ENCODE peak calls at places on chromosomes 4 and X, in five cellular contexts. Y, X, R, D and K are unnamed samples. For H3K4me1 and H3K9me3, the result is how much of the 10 kb centered on the place peaks cover.

GRCh38 chr4:147879676-147880075 is 147.8 kb downstream of the ARHGAP10 start:
- DNase-seq in Y (no peak), X (no peak), R (peak), D (no peak), K (no peak)

GRCh38 chr4:37928421-37928820 is 31.8 kb upstream of the PTTG2 start:
- DNase-seq in Y (no peak), X (no peak), R (no peak), D (no peak), K (no peak)

GRCh38 chrX:20361890-20362262 is 95.2 kb upstream of the RPS6KA3 start:
- DNase-seq in Y (no peak), X (no peak), R (no peak), D (peak), K (no peak)

GRCh38 chrX:13005671-13006473 is 31.0 kb downstream of the TMSB4X start:
- DNase-seq in Y (no peak), X (no peak), R (peak), D (no peak), K (no peak)

GRCh38 chrX:8845060-8845459 is 43.9 kb upstream of the FAM9A start:
- DNase-seq in Y (no peak), X (no peak), R (no peak), D (no peak), K (no peak)

GRCh38 chr4:138275946-138276621 is 33.9 kb upstream of the SLC7A11 start:
- DNase-seq in Y (no peak), X (no peak), R (peak), D (no peak), K (no peak)

GRCh38 chr4:111283066-111283677 is 660.3 kb upstream of the PITX2 start:
- DNase-seq in Y (no peak), X (peak), R (peak), D (peak), K (peak)

GRCh38 chrX:96564595-96564994 is 120.0 kb upstream of the DIAPH2 start:
- DNase-seq in Y (no peak), X (no peak), R (no peak), D (no peak), K (no peak)

GRCh38 chr4:150268444-150268843 is 190.2 kb downstream of the DCLK2 start:
- DNase-seq in Y (no peak), X (no peak), R (peak), D (no peak), K (no peak)

GRCh38 chrX:153723351-153724251 is 586 bp downstream of the BCAP31 start:
- DNase-seq in Y (no peak), X (peak), R (peak), D (peak), K (peak)

GRCh38 chrX:137430301-137430700 is 135.6 kb upstream of the ZIC3 start:
- DNase-seq in Y (no peak), X (no peak), R (no peak), D (peak), K (no peak)

GRCh38 chrX:70434352-70434866 is 10.2 kb upstream of the DLG3 start:
- DNase-seq in Y (peak), X (peak), R (peak), D (peak), K (peak)

GRCh38 chr4:126779001-126779400 is 853.8 kb upstream of the INTU start:
- DNase-seq in Y (no peak), X (no peak), R (no peak), D (no peak), K (no peak)

GRCh38 chrX:19283597-19284339 is 60.0 kb upstream of the PDHA1 start:
- DNase-seq in Y (no peak), X (no peak), R (no peak), D (no peak), K (no peak)

GRCh38 chrX:40105791-40106676 is 8.3 kb upstream of the BCOR start:
- DNase-seq in Y (no peak), X (peak), R (peak), D (peak), K (peak)

GRCh38 chr4:116925900-116926457 is 159.4 kb downstream of the TRAM1L1 start:
- DNase-seq in Y (no peak), X (peak), R (no peak), D (peak), K (peak)

GRCh38 chr4:81605278-81605677 is 133.6 kb upstream of the RASGEF1B start:
- DNase-seq in Y (no peak), X (no peak), R (no peak), D (no peak), K (no peak)

GRCh38 chrX:154649864-154650510 is 3.4 kb downstream of the CTAG2 start:
- DNase-seq in Y (no peak), X (no peak), R (no peak), D (no peak), K (no peak)

GRCh38 chr4:163663454-163664225 is 169.2 kb downstream of the TMA16 start:
- DNase-seq in Y (no peak), X (no peak), R (no peak), D (no peak), K (no peak)

GRCh38 chr4:143381171-143382118 is 44.8 kb downstream of the GAB1 start:
- DNase-seq in Y (peak), X (peak), R (peak), D (no peak), K (peak)

GRCh38 chrX:44914532-44915198 is 41.7 kb downstream of the KDM6A start:
- DNase-seq in Y (no peak), X (no peak), R (no peak), D (no peak), K (no peak)

GRCh38 chr4:169270810-169271691 is at the start of gene SH3RF1:
- DNase-seq in Y (peak), X (peak), R (peak), D (peak), K (peak)

GRCh38 chr4:38266616-38267015 is 306.4 kb downstream of the PTTG2 start:
- DNase-seq in Y (no peak), X (no peak), R (peak), D (no peak), K (no peak)

GRCh38 chr4:32106767-32107166 is 1386.6 kb downstream of the PCDH7 start:
- DNase-seq in Y (no peak), X (no peak), R (peak), D (no peak), K (no peak)

GRCh38 chrX:47637546-47638195 is 7.9 kb upstream of the CFP start:
- DNase-seq in Y (no peak), X (peak), R (no peak), D (peak), K (peak)

GRCh38 chrX:11381464-11381863 is 88.3 kb downstream of the AMELX start:
- DNase-seq in Y (no peak), X (no peak), R (peak), D (peak), K (no peak)

GRCh38 chr4:181594188-181594587 is 649.0 kb upstream of the TENM3 start:
- DNase-seq in Y (no peak), X (no peak), R (no peak), D (no peak), K (no peak)

GRCh38 chr4:80362578-80363181 is 27.1 kb downstream of the CFAP299 start:
- DNase-seq in Y (no peak), X (no peak), R (peak), D (peak), K (peak)

GRCh38 chr4:67545996-67546356 is 673 bp upstream of the CENPC start:
- DNase-seq in Y (no peak), X (no peak), R (no peak), D (no peak), K (no peak)

GRCh38 chr4:67545199-67545995 is at the start of gene CENPC:
- DNase-seq in Y (peak), X (peak), R (peak), D (peak), K (peak)

GRCh38 chr4:67550491-67551256 is 5.4 kb upstream of the CENPC start:
- DNase-seq in Y (no peak), X (no peak), R (no peak), D (no peak), K (no peak)

GRCh38 chr4:67546971-67547370 is 1.7 kb upstream of the CENPC start:
- DNase-seq in Y (no peak), X (no peak), R (no peak), D (no peak), K (no peak)

DNA sequence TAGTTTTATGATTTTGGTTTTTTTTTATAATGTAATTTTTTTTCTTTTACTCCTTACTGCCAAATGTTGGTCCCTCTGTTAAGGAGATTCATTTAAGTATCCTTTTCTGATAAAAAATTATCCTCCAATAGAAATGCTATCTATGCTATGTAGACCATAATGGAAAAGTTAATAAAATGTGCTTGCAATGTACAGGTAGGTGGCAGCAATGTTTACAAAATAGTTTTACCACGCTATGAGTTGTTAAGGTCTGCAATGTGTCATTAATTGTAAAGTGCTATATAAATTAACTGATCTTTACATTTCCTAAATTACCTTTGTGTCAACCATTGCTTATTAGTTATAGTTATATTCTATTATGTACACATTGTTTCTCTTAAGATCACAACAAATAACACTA is 3.8 kb upstream of the CENPC start:
- DNase-seq in Y (no peak), X (no peak), R (peak), D (no peak), K (no peak)
- TF ChIP-seq CTCF in Y (peak), X (no peak), R (peak), D (peak), K (no peak)

GRCh38 chr4:68245594-68245993 is at the start of gene TMPRSS11B:
- DNase-seq in Y (no peak), X (no peak), R (no peak), D (no peak), K (no peak)
- H3K4me1 ChIP-seq in Y (under half), X (under half), R (under half), D (under half), K (under half)

DNA sequence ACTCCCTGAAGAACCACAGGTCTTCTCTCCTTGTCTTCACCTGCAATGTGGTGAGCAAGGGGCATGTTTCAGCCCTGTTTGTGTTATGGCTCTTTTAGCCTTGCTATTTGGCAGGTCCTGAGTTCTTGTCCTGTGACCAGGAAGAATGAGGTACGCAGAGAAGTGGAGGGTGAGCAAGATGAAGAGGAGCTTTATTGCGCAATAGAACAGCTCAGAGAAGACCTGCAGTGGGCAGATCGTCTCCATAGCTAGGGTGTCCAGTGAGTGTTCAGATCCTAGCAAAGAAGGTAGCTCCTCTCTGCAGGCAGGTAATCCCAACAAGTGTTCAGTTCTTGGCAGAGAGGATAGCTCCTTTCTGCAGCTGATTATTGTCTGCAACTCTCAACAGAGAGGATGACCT is 672.9 kb downstream of the SH3BGRL start:
- DNase-seq in Y (no peak), X (no peak), R (no peak), D (no peak), K (no peak)
- H3K9me3 ChIP-seq in Y (under half), X (under half), R (under half), D (under half), K (under half)

GRCh38 chr4:104909376-104909775 is 237.3 kb upstream of the TET2 start:
- DNase-seq in Y (no peak), X (no peak), R (no peak), D (no peak), K (no peak)
- TF ChIP-seq CTCF in Y (no peak), X (no peak), R (no peak), D (no peak), K (no peak)

GRCh38 chr4:101158136-101158485 is 189.2 kb downstream of the PPP3CA start:
- DNase-seq in Y (no peak), X (no peak), R (no peak), D (no peak), K (no peak)
- H3K4me1 ChIP-seq in Y (under half), X (under half), R (under half), D (under half), K (under half)

GRCh38 chr4:127846765-127847164 is 33.9 kb upstream of the PLK4 start:
- DNase-seq in Y (no peak), X (no peak), R (no peak), D (no peak), K (no peak)

GRCh38 chr4:127844605-127845116 is 36.0 kb upstream of the PLK4 start:
- DNase-seq in Y (no peak), X (no peak), R (no peak), D (no peak), K (no peak)

GRCh38 chr4:127849505-127850234 is 31.0 kb upstream of the PLK4 start:
- DNase-seq in Y (no peak), X (no peak), R (no peak), D (no peak), K (no peak)

GRCh38 chr4:127843704-127844604 is 36.7 kb upstream of the PLK4 start:
- DNase-seq in Y (no peak), X (no peak), R (no peak), D (peak), K (no peak)

DNA sequence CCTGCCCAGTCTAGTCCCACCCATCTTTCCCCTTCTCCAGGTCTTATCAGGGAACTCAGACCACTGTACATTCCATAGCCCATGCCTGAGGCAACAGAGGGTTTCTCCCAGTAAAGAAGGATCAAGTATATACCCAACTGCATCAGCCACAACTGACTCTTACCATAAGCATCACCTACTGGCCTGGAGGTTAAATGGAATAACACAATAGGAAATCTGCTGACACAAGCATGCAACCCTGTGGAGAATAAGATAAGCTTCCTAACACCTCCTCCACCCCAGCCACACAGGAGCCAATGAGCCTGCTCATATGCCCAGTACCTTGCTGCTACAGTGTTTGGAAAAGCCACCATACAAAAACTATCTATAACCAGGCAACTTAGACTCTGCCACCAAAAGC is 34.6 kb upstream of the PLK4 start:
- DNase-seq in Y (no peak), X (no peak), R (no peak), D (peak), K (no peak)
- H3K9me3 ChIP-seq in Y (under half), X (under half), R (under half), D (under half), K (under half)

GRCh38 chr4:48681856-48682255 is 98.2 kb downstream of the FRYL start:
- DNase-seq in Y (no peak), X (no peak), R (peak), D (no peak), K (peak)
- TF ChIP-seq CTCF in Y (peak), X (peak), R (peak), D (peak), K (peak)

GRCh38 chr4:184350213-184350817 is 124.0 kb downstream of the IRF2 start:
- DNase-seq in Y (peak), X (no peak), R (no peak), D (peak), K (no peak)
- H3K4me1 ChIP-seq in Y (under half), X (under half), R (under half), D (under half), K (under half)

GRCh38 chr4:44772340-44772739 is 46.0 kb upstream of the GNPDA2 start:
- DNase-seq in Y (no peak), X (no peak), R (no peak), D (no peak), K (no peak)
- H3K9me3 ChIP-seq in Y (under half), X (under half), R (under half), D (under half), K (under half)

DNA sequence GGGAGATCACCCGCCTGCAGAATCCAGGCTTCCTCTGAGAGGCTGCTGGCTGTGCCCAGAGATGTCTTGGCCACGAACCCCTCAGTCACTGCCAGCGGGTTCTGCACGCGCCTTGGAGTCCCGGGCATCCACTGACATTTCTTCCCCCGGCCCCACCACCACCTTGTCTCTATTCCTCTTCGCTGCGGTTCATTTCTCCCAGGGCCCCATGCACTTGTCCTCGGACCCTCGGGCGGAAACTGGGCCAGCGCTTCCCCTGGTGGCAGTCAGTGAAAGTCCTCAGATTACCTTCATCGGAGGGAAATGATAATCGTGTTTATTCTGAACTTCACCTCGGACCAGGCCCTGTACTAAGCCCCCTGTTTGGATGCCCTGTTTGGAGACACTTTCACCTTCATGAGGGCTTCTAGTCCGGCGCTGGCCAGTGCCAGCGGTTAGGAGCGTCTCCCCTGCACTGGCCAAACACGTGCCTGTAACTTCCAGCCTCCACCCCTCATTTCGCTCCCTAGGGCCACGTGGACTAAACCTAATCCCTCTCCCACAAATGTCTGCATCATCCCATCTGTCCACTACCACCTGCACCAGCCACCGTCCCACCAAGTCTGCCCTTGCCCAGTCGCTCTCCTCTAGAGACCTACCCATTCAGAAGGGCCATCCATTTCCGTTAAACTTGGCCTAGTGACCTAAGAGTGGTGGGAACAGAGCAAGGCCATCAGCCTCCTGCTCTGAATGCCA is 82.0 kb downstream of the DCTD start:
- DNase-seq in Y (no peak), X (no peak), R (no peak), D (peak), K (no peak)
- TF ChIP-seq CTCF in Y (no peak), X (no peak), R (no peak), D (peak), K (no peak)